ENCODE peak calls at places on chromosome 10, in six cellular contexts. S is heart left ventricle, H is esophagus muscularis mucosa, Q is right lobe of liver, O is sigmoid colon, E is lower leg skin. V is an unnamed sample.

GRCh38 chr10:91552706-91553105 is 80.2 kb downstream of the PPP1R3C start:
- DNase-seq in H (no peak), Q (peak), O (no peak), E (no peak), S (no peak), V (no peak)

GRCh38 chr10:131231965-131232541 is 79.5 kb downstream of the TCERG1L start:
- DNase-seq in O (peak), S (peak), Q (no peak), H (no peak), E (no peak), V (no peak)

GRCh38 chr10:125149278-125150047 is 10.9 kb downstream of the CTBP2 start:
- DNase-seq in Q (no peak), H (no peak), E (peak), O (peak), S (peak), V (peak)

GRCh38 chr10:73875139-73875475 is 752 bp upstream of the CAMK2G start:
- DNase-seq in E (no peak), H (no peak), O (no peak), S (no peak), Q (no peak), V (no peak)

GRCh38 chr10:132815161-132815857 is 29.4 kb upstream of the NKX6-2 start:
- DNase-seq in O (no peak), E (no peak), S (no peak), H (no peak), Q (no peak), V (no peak)

GRCh38 chr10:122241836-122242235 is 29.3 kb upstream of the BTBD16 start:
- DNase-seq in Q (no peak), H (no peak), E (no peak), O (no peak), S (no peak), V (no peak)

GRCh38 chr10:117391436-117392205 is 16.4 kb upstream of the PDZD8 start:
- DNase-seq in E (no peak), Q (peak), H (no peak), S (no peak), O (no peak), V (no peak)

GRCh38 chr10:84196083-84196482 is 1.7 kb downstream of the CDHR1 start:
- DNase-seq in S (no peak), E (no peak), H (no peak), Q (no peak), O (peak), V (no peak)

DNA sequence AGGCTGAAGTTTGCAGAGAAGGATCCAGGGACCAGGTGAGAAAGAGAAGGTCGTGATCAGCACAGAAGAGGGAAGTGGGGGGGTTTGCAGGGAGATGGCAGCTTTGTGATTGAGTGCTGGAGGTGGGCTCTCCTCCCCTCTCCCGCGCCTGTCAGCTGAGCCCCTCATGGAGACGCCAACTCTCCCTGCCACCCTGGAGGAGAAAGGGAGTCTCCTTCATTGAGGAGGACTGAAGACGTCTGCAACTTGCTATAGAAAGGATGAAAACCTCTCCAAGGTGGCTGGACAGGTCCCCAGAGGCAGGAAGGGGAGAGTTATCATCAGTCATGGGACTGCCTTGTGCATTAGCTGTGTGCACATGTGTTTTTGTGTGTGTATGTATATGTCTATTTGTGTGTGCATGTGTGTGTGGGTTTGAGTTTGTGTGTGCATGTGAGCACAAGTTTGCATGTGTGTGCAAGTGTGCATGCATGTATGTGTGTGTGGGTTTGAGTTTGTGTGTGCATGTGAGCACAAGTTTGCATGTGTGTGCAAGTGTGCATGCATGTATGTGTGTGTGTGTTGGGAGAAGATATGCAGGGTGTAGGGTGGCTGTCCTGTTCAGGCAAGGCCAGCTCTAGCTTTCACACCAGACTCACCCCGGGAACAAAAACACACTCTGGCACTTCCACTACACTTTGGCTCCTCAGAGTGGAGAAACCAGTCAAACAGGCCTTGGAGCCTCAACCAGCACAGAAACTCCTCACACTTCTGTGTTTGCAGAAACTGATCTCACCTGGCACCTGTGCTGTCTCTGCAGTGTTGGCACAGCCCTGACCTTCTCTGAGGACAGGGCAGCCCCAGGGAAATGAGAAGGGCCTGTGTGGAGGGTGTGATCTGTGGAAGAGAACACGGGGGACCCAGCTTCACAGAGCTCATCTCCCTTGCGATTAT is 3.8 kb upstream of the CALML5 start:
- DNase-seq in H (no peak), E (peak), Q (no peak), O (peak), S (no peak), V (no peak)
- TF ChIP-seq POLR2A in H (no peak), E (no peak), Q (no peak), O (no peak), S (no peak), V (no peak)

GRCh38 chr10:99870051-99870730 is 87.8 kb downstream of the ABCC2 start:
- DNase-seq in O (no peak), S (no peak), E (no peak), H (no peak), Q (no peak), V (no peak)
- TF ChIP-seq POLR2A in O (no peak), S (no peak), E (no peak), H (no peak), Q (no peak), V (no peak)

GRCh38 chr10:69318087-69318996 is 40.0 kb downstream of the HK1 start:
- DNase-seq in Q (peak), S (peak), E (peak), H (peak), O (peak), V (peak)
- TF ChIP-seq POLR2A in Q (peak), S (peak), E (peak), H (peak), O (peak), V (peak)

GRCh38 chr10:72354356-72355213 is at the start of gene DNAJB12:
- DNase-seq in H (peak), Q (peak), O (peak), S (peak), E (peak), V (peak)
- TF ChIP-seq POLR2A in H (peak), Q (peak), O (peak), S (peak), E (no peak), V (peak)

GRCh38 chr10:102917962-102918816 is at the start of gene CNNM2:
- DNase-seq in Q (peak), S (peak), E (peak), H (peak), O (peak), V (peak)
- TF ChIP-seq POLR2A in Q (peak), S (peak), E (no peak), H (no peak), O (peak), V (peak)

GRCh38 chr10:72337039-72337629 is 17.6 kb downstream of the DNAJB12 start:
- DNase-seq in Q (peak), E (peak), S (peak), H (no peak), O (peak), V (peak)
- TF ChIP-seq POLR2A in Q (no peak), E (no peak), S (no peak), H (no peak), O (no peak), V (no peak)